ENCODE peak calls at places on chromosomes 3 and 15, in nine cellular contexts. I, H, R, D, K, X, Z, P and C are unnamed samples. For H3K4me1, the result is how much of the 10 kb centered on the place peaks cover.

GRCh38 chr3:175526609-175527280 is 667.6 kb downstream of the NAALADL2 start:
- DNase-seq in I (no peak), H (no peak), R (no peak), D (no peak), K (no peak), X (no peak), Z (no peak), P (no peak), C (no peak)

GRCh38 chr3:63727248-63727647 is 74.8 kb downstream of the SNTN start:
- DNase-seq in I (no peak), H (no peak), R (no peak), D (no peak), K (no peak), X (no peak), Z (no peak), P (no peak), C (no peak)

GRCh38 chr3:182914341-182914740 is 66.0 kb downstream of the DCUN1D1 start:
- DNase-seq in I (no peak), H (no peak), R (no peak), D (no peak), K (no peak), X (no peak), Z (no peak), P (no peak), C (no peak)

GRCh38 chr3:32640939-32641725 is 43.9 kb upstream of the CNOT10 start:
- DNase-seq in I (no peak), H (no peak), R (no peak), D (no peak), K (no peak), X (no peak), Z (peak), P (no peak), C (peak)

GRCh38 chr3:100120693-100121092 is 6.4 kb upstream of the FILIP1L start:
- DNase-seq in I (no peak), H (no peak), R (no peak), D (no peak), K (no peak), X (no peak), Z (no peak), P (no peak), C (no peak)

GRCh38 chr15:61746589-61746988 is 313.7 kb downstream of the VPS13C start:
- DNase-seq in I (no peak), H (no peak), R (no peak), D (no peak), K (no peak), X (no peak), Z (no peak), P (no peak), C (no peak)

GRCh38 chr3:154795582-154795981 is 284.5 kb upstream of the MME start:
- DNase-seq in I (no peak), H (no peak), R (no peak), D (no peak), K (no peak), X (no peak), Z (no peak), P (peak), C (no peak)

GRCh38 chr3:129064969-129065726 is 4.6 kb downstream of the GP9 start:
- DNase-seq in I (no peak), H (no peak), R (no peak), D (no peak), K (peak), X (no peak), Z (no peak), P (no peak), C (no peak)

GRCh38 chr3:136142592-136142991 is 53.5 kb downstream of the MSL2 start:
- DNase-seq in I (no peak), H (no peak), R (no peak), D (no peak), K (peak), X (no peak), Z (no peak), P (peak), C (no peak)

GRCh38 chr3:11601446-11602241 is 42.1 kb downstream of the VGLL4 start:
- DNase-seq in I (no peak), H (no peak), R (no peak), D (no peak), K (no peak), X (no peak), Z (peak), P (peak), C (peak)

GRCh38 chr3:113660458-113660857 is 36.0 kb downstream of the USF3 start:
- DNase-seq in I (no peak), H (no peak), R (no peak), D (no peak), K (no peak), X (no peak), Z (no peak), P (no peak), C (no peak)

GRCh38 chr3:71389911-71390573 is 193.5 kb downstream of the FOXP1 start:
- DNase-seq in I (peak), H (peak), R (peak), D (peak), K (no peak), X (peak), Z (peak), P (peak), C (peak)

GRCh38 chr3:152123457-152123856 is 145.3 kb upstream of the MBNL1 start:
- DNase-seq in I (no peak), H (no peak), R (no peak), D (no peak), K (no peak), X (no peak), Z (no peak), P (no peak), C (no peak)

GRCh38 chr3:43455233-43455632 is 166.6 kb downstream of the ANO10 start:
- DNase-seq in I (peak), H (no peak), R (no peak), D (no peak), K (peak), X (no peak), Z (no peak), P (peak), C (no peak)

GRCh38 chr3:172134352-172134751 is 95.0 kb downstream of the FNDC3B start:
- DNase-seq in I (no peak), H (no peak), R (no peak), D (no peak), K (no peak), X (no peak), Z (no peak), P (no peak), C (no peak)
- H3K4me1 ChIP-seq in I (half or more), H (under half), R (under half), D (half or more), K (half or more), X (under half), Z (half or more), P (half or more), C (under half)

GRCh38 chr3:13343601-13344000 is 76.5 kb downstream of the NUP210 start:
- DNase-seq in I (no peak), H (peak), R (no peak), D (no peak), K (no peak), X (no peak), Z (no peak), P (no peak), C (no peak)
- H3K4me1 ChIP-seq in I (under half), H (under half), R (under half), D (under half), K (under half), X (under half), Z (under half), P (under half), C (under half)

GRCh38 chr15:48579945-48580671 is 65.4 kb downstream of the FBN1 start:
- DNase-seq in I (peak), H (no peak), R (no peak), D (no peak), K (no peak), X (no peak), Z (no peak), P (no peak), C (no peak)
- H3K4me1 ChIP-seq in I (half or more), H (under half), R (under half), D (under half), K (under half), X (under half), Z (under half), P (under half), C (under half)

DNA sequence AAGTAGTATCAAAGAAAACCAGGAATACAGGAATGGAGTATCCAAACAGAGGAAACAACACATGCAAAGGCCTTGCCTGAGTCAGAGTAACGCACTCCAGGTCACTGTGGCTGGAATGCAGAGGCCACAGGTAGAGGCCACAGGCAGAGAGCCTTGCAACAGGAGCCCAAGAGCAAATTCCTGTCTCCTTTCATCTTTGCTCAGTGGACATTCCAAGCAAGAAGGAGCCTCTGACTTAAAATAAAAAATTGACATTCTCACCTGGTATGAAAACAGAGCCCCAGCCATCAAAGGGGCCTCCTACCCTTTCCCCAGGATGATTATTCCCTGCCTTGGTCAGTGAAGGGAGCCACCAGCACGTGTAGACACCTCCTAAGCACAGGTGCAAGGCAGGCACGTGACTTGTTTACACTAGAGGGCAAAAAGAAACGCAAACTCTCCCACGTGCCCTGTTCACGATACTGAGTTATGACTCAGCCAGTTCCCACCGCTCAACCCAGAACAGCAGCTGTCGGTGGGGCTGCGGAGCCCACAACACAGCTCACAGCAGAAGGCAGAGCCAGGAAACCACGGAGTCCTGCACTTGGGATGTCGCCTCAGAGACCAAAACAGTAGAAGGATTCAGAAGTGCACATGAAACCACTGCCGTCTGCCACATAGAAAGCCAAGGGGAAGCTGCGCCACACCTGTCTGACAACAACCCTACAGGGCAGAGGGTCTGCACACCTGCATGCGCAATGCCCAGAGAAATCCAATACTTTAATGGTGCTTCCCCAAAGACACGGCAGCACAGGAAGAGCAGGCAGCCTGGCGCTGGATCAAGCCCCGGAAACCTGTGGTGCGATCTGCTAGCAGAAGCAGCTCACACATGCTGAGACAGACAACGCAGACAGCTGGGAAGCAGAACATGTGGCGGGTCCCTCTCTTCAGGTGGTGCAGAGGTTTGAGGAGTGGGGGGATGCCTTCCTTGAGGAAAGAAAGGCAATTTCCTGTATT is 52.1 kb downstream of the ITGB5 start:
- DNase-seq in I (no peak), H (peak), R (peak), D (no peak), K (peak), X (peak), Z (no peak), P (peak), C (peak)
- H3K4me1 ChIP-seq in I (under half), H (under half), R (under half), D (under half), K (half or more), X (under half), Z (half or more), P (half or more), C (under half)